ENCODE peak calls at places on chromosomes 13 and 19, in five cellular contexts. I, Q, H, M and Z are unnamed samples.

GRCh38 chr13:30429721-30430694 is 7.7 kb downstream of the UBE2L5 start:
- DNase-seq in I (peak), Q (peak), H (no peak), M (no peak), Z (no peak)

GRCh38 chr13:26442541-26442940 is 114.9 kb upstream of the WASF3 start:
- DNase-seq in I (no peak), Q (no peak), H (no peak), M (no peak), Z (no peak)

GRCh38 chr13:24123761-24124160 is 36.8 kb upstream of the SPATA13 start:
- DNase-seq in I (no peak), Q (no peak), H (no peak), M (no peak), Z (no peak)

GRCh38 chr13:25990801-25991200 is 61.0 kb downstream of the SHISA2 start:
- DNase-seq in I (no peak), Q (no peak), H (no peak), M (no peak), Z (no peak)

GRCh38 chr19:28500319-28500718 is 712.6 kb downstream of the UQCRFS1 start:
- DNase-seq in I (no peak), Q (no peak), H (no peak), M (no peak), Z (no peak)

GRCh38 chr13:100213576-100213975 is 124.7 kb downstream of the PCCA start:
- DNase-seq in I (peak), Q (peak), H (no peak), M (no peak), Z (no peak)

GRCh38 chr13:50678464-50679162 is 164.9 kb downstream of the DLEU7 start:
- DNase-seq in I (peak), Q (no peak), H (no peak), M (no peak), Z (no peak)

GRCh38 chr13:110976785-110977184 is 61.9 kb upstream of the ANKRD10 start:
- DNase-seq in I (no peak), Q (no peak), H (no peak), M (no peak), Z (no peak)

GRCh38 chr13:79772811-79773210 is 291.9 kb downstream of the NDFIP2 start:
- DNase-seq in I (no peak), Q (no peak), H (no peak), M (no peak), Z (no peak)

GRCh38 chr13:106917673-106918652 is 350.0 kb upstream of the ARGLU1 start:
- DNase-seq in I (peak), Q (peak), H (peak), M (peak), Z (peak)